ENCODE peak calls at places on chromosomes 13 and 19, in five cellular contexts. One of them, this sample, is unnamed.

GRCh38 chr13:83935566-83935965 is 53.3 kb upstream of the SLITRK1 start:
- ATAC-seq in right cardiac atrium: no peak
- ATAC-seq in left cardiac atrium: no peak
- ATAC-seq in HepG2: no peak
- ATAC-seq in Right ventricle myocardium superior: no peak
- ATAC-seq in this sample: no peak

GRCh38 chr19:18605546-18606280 is 886 bp downstream of the CRLF1 start:
- ATAC-seq in right cardiac atrium: no peak
- ATAC-seq in left cardiac atrium: no peak
- ATAC-seq in HepG2: no peak
- ATAC-seq in Right ventricle myocardium superior: no peak
- ATAC-seq in this sample: no peak

GRCh38 chr13:22311734-22312404 is 641.0 kb downstream of the FGF9 start:
- ATAC-seq in right cardiac atrium: peak
- ATAC-seq in left cardiac atrium: peak
- ATAC-seq in HepG2: no peak
- ATAC-seq in Right ventricle myocardium superior: peak
- ATAC-seq in this sample: no peak

GRCh38 chr13:28492527-28493367 is 2.2 kb downstream of the FLT1 start:
- ATAC-seq in right cardiac atrium: no peak
- ATAC-seq in left cardiac atrium: no peak
- ATAC-seq in HepG2: no peak
- ATAC-seq in Right ventricle myocardium superior: no peak
- ATAC-seq in this sample: no peak

GRCh38 chr19:24071078-24071477 is 15.9 kb upstream of the ZNF254 start:
- ATAC-seq in right cardiac atrium: no peak
- ATAC-seq in left cardiac atrium: no peak
- ATAC-seq in HepG2: peak
- ATAC-seq in Right ventricle myocardium superior: no peak
- ATAC-seq in this sample: no peak

GRCh38 chr19:35986664-35987570 is 8.1 kb upstream of the SDHAF1 start:
- ATAC-seq in right cardiac atrium: peak
- ATAC-seq in left cardiac atrium: no peak
- ATAC-seq in HepG2: peak
- ATAC-seq in Right ventricle myocardium superior: peak
- ATAC-seq in this sample: peak

GRCh38 chr13:46894534-46894906 is 2.3 kb downstream of the HTR2A start:
- ATAC-seq in right cardiac atrium: peak
- ATAC-seq in left cardiac atrium: no peak
- ATAC-seq in HepG2: no peak
- ATAC-seq in Right ventricle myocardium superior: peak
- ATAC-seq in this sample: peak

GRCh38 chr13:59416561-59416960 is 747.2 kb downstream of the DIAPH3 start:
- ATAC-seq in right cardiac atrium: no peak
- ATAC-seq in left cardiac atrium: no peak
- ATAC-seq in HepG2: no peak
- ATAC-seq in Right ventricle myocardium superior: no peak
- ATAC-seq in this sample: no peak

GRCh38 chr13:111659842-111660241 is 339.4 kb downstream of the TEX29 start:
- ATAC-seq in right cardiac atrium: no peak
- ATAC-seq in left cardiac atrium: no peak
- ATAC-seq in HepG2: no peak
- ATAC-seq in Right ventricle myocardium superior: peak
- ATAC-seq in this sample: no peak

GRCh38 chr13:27472441-27472840 is 22.1 kb upstream of the MTIF3 start:
- ATAC-seq in right cardiac atrium: no peak
- ATAC-seq in left cardiac atrium: no peak
- ATAC-seq in HepG2: peak
- ATAC-seq in Right ventricle myocardium superior: no peak
- ATAC-seq in this sample: no peak